ENCODE peak calls at places on chromosomes 16 and 17, in six cellular contexts. M is H1, Y is K562, H is HCT116, V is HepG2, D is GM12878. O is an unnamed sample.
A peak's percentile ranks its signal among the peaks of the same experiment; 100 is the strongest.

GRCh38 chr17:2892305-2892971 is 96.2 kb downstream of the RAP1GAP2 start:
- DNase-seq in V (peak; percentile 70), H (peak; percentile 85), M (no peak), Y (no peak), D (no peak), O (no peak)

GRCh38 chr17:31593806-31594205 is 202.3 kb downstream of the RAB11FIP4 start:
- DNase-seq in Y (no peak), D (no peak), M (no peak), V (no peak), H (no peak), O (no peak)

GRCh38 chr17:17186051-17186450 is 20.1 kb downstream of the PLD6 start:
- DNase-seq in M (no peak), H (no peak), V (no peak), D (no peak), Y (no peak), O (no peak)

GRCh38 chr17:55674107-55674506 is 48.6 kb downstream of the TMEM100 start:
- DNase-seq in D (no peak), H (no peak), Y (no peak), V (no peak), M (no peak), O (no peak)

GRCh38 chr16:54928421-54929089 is 2.1 kb upstream of the IRX5 start:
- DNase-seq in M (no peak), V (no peak), Y (peak; percentile 70), D (no peak), H (no peak), O (no peak)

GRCh38 chr16:67546761-67547422 is 15.4 kb upstream of the CTCF start:
- DNase-seq in Y (peak; percentile 78), H (peak; percentile 34), M (peak; percentile 70), D (no peak), V (peak; percentile 65), O (peak; percentile 66)

GRCh38 chr16:396199-396598 is 800 bp upstream of the NME4 start:
- DNase-seq in H (no peak), V (no peak), Y (no peak), M (no peak), D (no peak), O (no peak)

GRCh38 chr16:305916-306315 is 23.0 kb downstream of the PDIA2 start:
- DNase-seq in D (no peak), H (no peak), Y (no peak), V (no peak), M (no peak), O (no peak)

GRCh38 chr17:77235370-77236080 is 94.8 kb downstream of the SEC14L1 start:
- DNase-seq in H (no peak), M (no peak), D (peak; percentile 34), V (no peak), Y (no peak), O (no peak)

GRCh38 chr17:83192161-83192788 is 112.9 kb downstream of the METRNL start:
- DNase-seq in V (no peak), Y (no peak), M (no peak), H (no peak), D (no peak), O (no peak)

GRCh38 chr16:85128079-85128837 is 16.0 kb upstream of the CIBAR2 start:
- DNase-seq in Y (no peak), V (no peak), H (no peak), D (no peak), M (no peak), O (no peak)

GRCh38 chr17:51229889-51230288 is 30.0 kb downstream of the MBTD1 start:
- DNase-seq in Y (no peak), V (no peak), H (no peak), D (no peak), M (no peak), O (no peak)

DNA sequence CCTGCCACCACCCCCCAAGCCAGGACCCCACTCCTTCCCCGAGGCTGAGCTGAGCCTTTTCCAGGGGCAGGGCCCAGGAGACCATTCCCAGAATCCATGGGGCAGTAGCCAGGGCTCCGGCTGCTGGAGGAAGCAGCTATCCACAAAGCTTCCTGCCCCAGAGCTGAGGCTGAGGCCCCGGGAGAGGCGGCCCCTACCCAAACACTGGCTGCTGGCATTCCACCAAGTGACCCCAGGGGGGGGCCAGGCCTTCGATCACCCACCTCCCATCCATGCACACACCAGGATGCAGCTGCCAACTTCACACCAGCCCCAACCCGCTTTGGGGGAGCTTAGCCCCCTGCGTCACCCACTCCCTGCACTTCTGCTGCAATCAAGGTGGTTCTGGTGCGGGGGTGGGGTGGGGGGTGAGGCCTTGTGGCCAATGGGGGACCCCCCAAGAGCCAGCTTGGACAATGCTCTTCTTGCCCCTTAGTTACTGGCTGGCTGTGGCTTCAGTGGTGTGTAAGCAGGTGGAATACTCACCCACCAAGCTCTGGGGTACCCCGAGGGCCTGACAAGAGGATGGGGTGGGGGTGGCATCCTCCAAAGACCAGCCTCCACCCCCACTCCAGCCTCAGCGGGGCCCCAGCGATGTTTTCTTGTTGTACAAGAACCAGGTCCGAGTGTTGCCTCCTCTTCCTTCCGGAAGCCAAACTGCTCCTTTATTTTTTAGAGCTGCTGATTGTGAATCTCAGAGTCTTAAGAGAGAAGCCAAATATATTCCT is 16.8 kb downstream of the MYBBP1A start:
- DNase-seq in M (no peak), V (no peak), D (no peak), H (no peak), Y (no peak), O (no peak)
- H3K4me1 ChIP-seq in M (peaks cover 29% of the 10 kb centered on the region), V (peaks cover 25% of the 10 kb centered on the region), D (no peaks in the 10 kb centered on the region), H (peaks cover 15% of the 10 kb centered on the region), Y (peaks cover 79% of the 10 kb centered on the region), O (peaks cover 10% of the 10 kb centered on the region)

GRCh38 chr16:77234611-77235010 is 35.4 kb downstream of the SYCE1L start:
- DNase-seq in M (no peak), Y (no peak), V (no peak), H (no peak), D (no peak), O (no peak)

GRCh38 chr16:77238593-77238992 is 39.4 kb downstream of the SYCE1L start:
- DNase-seq in Y (no peak), V (no peak), D (no peak), H (no peak), M (no peak), O (no peak)

GRCh38 chr16:77233799-77234502 is 34.7 kb downstream of the SYCE1L start:
- DNase-seq in H (no peak), Y (no peak), M (no peak), V (no peak), D (no peak), O (no peak)

GRCh38 chr16:77231047-77231446 is 31.8 kb downstream of the SYCE1L start:
- DNase-seq in D (no peak), Y (no peak), V (no peak), H (no peak), M (no peak), O (no peak)

DNA sequence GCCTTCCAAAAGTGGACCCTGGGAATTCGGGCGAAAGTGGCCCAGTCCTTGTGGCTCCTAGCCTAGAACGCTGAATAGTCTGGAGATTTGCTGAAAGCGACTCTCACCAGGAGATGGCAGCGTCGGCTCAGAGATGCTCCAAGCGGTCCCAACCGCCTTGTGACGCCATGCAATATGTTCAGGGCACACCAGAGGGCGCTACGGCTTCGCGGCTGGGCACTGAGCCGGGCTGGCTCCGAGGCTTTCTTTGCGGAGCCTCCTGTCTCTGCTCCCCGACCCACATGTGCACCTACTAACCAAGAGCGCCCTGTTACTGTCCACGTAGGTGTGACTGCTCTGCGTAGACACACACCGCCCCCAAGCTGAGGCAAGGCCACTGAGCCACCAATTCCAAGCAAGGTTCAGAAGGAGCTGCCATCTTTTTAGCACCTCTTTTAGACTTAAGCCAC is 36.9 kb downstream of the SYCE1L start:
- DNase-seq in H (no peak), M (peak; percentile 79), Y (peak; percentile 87), D (no peak), V (peak; percentile 80), O (peak; percentile 87)
- TF ChIP-seq ZNF274 in H (no peak), M (no peak), Y (no peak), D (no peak), V (peak; percentile 72), O (no peak)

GRCh38 chr17:48084932-48085331 is 16.3 kb downstream of the CBX1 start:
- DNase-seq in V (no peak), H (no peak), D (no peak), M (no peak), Y (no peak), O (no peak)

GRCh38 chr17:48077555-48077954 is 23.7 kb downstream of the CBX1 start:
- DNase-seq in Y (no peak), V (no peak), H (no peak), M (no peak), D (no peak), O (no peak)

DNA sequence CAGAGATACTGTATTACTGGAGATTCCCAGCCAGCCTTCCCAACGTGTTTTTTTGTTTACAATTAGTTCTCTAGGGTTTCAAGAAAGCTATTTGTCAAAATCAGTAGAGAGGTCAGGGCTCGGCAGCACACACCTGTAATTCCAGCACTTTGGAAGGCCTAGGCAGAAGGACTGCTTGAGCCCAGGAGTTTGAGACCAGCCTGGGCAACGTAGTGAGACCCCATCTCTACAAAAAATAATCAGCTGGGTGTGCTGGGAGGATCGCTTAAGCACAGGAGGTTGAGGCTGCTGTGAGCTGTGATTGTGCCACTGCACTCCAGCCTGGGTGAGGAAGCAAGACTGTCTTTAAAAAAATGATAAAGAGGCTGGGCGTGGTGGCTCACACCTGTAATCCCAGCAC is 19.4 kb downstream of the CBX1 start:
- DNase-seq in V (no peak), D (no peak), Y (no peak), H (no peak), M (no peak), O (no peak)
- H3K4me1 ChIP-seq in V (no peaks in the 10 kb centered on the region), D (no peaks in the 10 kb centered on the region), Y (no peaks in the 10 kb centered on the region), H (peaks cover 4% of the 10 kb centered on the region), M (no peaks in the 10 kb centered on the region), O (no peaks in the 10 kb centered on the region)

GRCh38 chr16:31428638-31429247 is 583 bp upstream of the COX6A2 start:
- DNase-seq in D (no peak), Y (no peak), V (no peak), M (no peak), H (no peak), O (no peak)

GRCh38 chr16:31428277-31428597 is at the start of gene COX6A2:
- DNase-seq in D (no peak), H (no peak), Y (no peak), V (no peak), M (no peak), O (no peak)

GRCh38 chr16:31430380-31431052 is 2.4 kb upstream of the COX6A2 start:
- DNase-seq in D (no peak), Y (no peak), V (no peak), H (no peak), M (no peak), O (no peak)

GRCh38 chr16:31429314-31429713 is 1.2 kb upstream of the COX6A2 start:
- DNase-seq in Y (no peak), M (no peak), D (no peak), V (no peak), H (no peak), O (no peak)

DNA sequence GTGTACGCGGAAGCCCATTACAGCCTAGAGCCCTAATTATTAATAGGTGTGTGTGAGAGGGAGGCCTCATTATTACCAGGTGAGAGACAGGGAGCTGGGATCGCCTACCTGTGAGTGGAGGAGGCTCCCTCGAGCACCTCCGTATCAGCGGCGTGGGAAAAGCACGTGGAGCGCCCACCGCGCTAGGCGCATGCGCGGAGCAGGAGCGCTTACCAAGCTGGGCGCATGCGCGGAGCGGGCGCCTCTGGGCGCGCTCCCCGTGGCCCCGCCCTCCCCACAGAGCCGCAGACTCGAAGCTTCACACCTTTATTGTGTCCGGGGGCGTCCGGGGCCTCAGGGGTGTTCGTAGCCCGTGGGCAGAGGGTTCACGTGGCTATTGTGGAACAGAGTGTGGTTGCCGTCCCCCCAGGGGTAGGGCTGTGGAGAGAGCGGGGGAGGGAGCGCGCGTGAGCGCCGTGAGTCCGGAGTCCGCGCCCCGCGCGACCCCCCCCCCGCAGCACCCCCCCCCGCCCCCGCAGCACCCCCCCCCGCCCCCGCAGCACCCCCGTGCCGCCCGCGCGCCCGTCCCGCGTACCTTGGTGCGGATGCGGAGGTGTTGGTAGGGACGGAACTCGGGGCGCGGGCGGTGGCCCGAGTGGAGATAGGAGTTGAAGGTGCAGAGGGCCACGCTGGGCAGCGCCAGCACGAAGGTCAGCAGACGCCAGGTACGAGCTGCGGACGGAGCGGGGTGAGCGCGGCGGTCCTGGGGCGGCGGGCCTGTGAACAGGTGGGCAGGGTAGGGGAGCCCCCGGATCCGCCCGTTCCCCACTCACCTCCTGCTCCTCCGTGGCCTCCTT is 501 bp downstream of the COX6A2 start:
- DNase-seq in H (no peak), Y (peak; percentile 85), D (no peak), V (no peak), M (no peak), O (peak; percentile 18)
- TF ChIP-seq ZNF274 in H (no peak), Y (no peak), D (no peak), V (no peak), M (no peak), O (no peak)

O was measured in NT2/D1.